ENCODE peak calls at places on chromosomes 2 and 18, in seven cellular contexts. J is A549, H is RWPE1, V is AG09309, U is neural crest cell, P is B cell, M is heart right ventricle. A is an unnamed sample.

GRCh38 chr18:47780011-47780725 is 150.3 kb downstream of the SMAD2 start:
- DNase-seq in V (no peak), J (no peak), M (no peak), U (no peak), P (no peak), H (no peak), A (no peak)

GRCh38 chr2:196230051-196230450 is 58.7 kb upstream of the STK17B start:
- DNase-seq in H (no peak), V (no peak), P (no peak), M (no peak), J (no peak), U (no peak), A (no peak)

GRCh38 chr2:159712929-159713575 is 746 bp downstream of the MARCHF7 start:
- DNase-seq in J (peak; percentile 23), U (no peak), V (no peak), M (no peak), P (no peak), H (no peak), A (no peak)

GRCh38 chr18:28684746-28685145 is 507.8 kb upstream of the CDH2 start:
- DNase-seq in J (no peak), V (peak; percentile 32), P (no peak), M (no peak), H (no peak), U (no peak), A (no peak)

GRCh38 chr2:216163518-216163917 is 54.4 kb downstream of the XRCC5 start:
- DNase-seq in U (no peak), M (peak; percentile 38), H (no peak), V (no peak), P (no peak), J (no peak), A (no peak)

GRCh38 chr18:45861926-45862325 is 36.5 kb downstream of the SIGLEC15 start:
- DNase-seq in J (no peak), V (no peak), H (no peak), U (no peak), M (no peak), P (no peak), A (no peak)

GRCh38 chr2:10257500-10258147 is 45.1 kb upstream of the HPCAL1 start:
- DNase-seq in U (no peak), P (no peak), J (no peak), M (no peak), V (no peak), H (no peak), A (no peak)

GRCh38 chr2:236776695-236777251 is 207.1 kb downstream of the ACKR3 start:
- DNase-seq in P (no peak), M (peak; percentile 34), U (no peak), J (peak; percentile 85), H (peak; percentile 46), V (peak; percentile 62), A (no peak)

GRCh38 chr18:27491772-27492171 is 306.7 kb upstream of the CHST9 start:
- DNase-seq in V (no peak), H (no peak), J (no peak), P (no peak), U (no peak), M (no peak), A (no peak)

GRCh38 chr2:149365826-149366583 is 35.6 kb downstream of the LYPD6 start:
- DNase-seq in P (no peak), V (no peak), J (no peak), H (peak; percentile 33), M (no peak), U (no peak), A (no peak)

GRCh38 chr2:196244966-196245365 is 73.6 kb upstream of the STK17B start:
- DNase-seq in V (no peak), H (no peak), M (no peak), P (no peak), J (no peak), U (no peak), A (no peak)

GRCh38 chr2:218726004-218726574 is 15.5 kb downstream of the TTLL4 start:
- DNase-seq in J (no peak), P (no peak), M (no peak), V (no peak), U (no peak), H (no peak), A (no peak)

GRCh38 chr2:231228223-231228622 is 29.8 kb downstream of the ARMC9 start:
- DNase-seq in P (peak; percentile 26), H (no peak), U (no peak), V (no peak), M (no peak), J (no peak), A (peak; percentile 70)

GRCh38 chr2:156399950-156400703 is 36.1 kb upstream of the GPD2 start:
- DNase-seq in U (no peak), J (peak; percentile 92), P (peak; percentile 64), H (peak; percentile 85), M (peak; percentile 71), V (peak; percentile 43), A (peak; percentile 55)

GRCh38 chr2:148909114-148909513 is 34.1 kb downstream of the KIF5C start:
- DNase-seq in P (no peak), M (no peak), J (no peak), U (no peak), H (no peak), V (no peak), A (no peak)

GRCh38 chr18:56789004-56789888 is 138.1 kb downstream of the WDR7 start:
- DNase-seq in H (peak; percentile 3), V (no peak), M (peak; percentile 70), P (no peak), U (no peak), J (peak; percentile 36), A (peak; percentile 18)

GRCh38 chr2:172473167-172473566 is 45.8 kb downstream of the ITGA6 start:
- DNase-seq in J (no peak), V (no peak), P (no peak), M (no peak), U (no peak), H (no peak), A (no peak)

GRCh38 chr2:172481507-172482262 is 54.3 kb downstream of the ITGA6 start:
- DNase-seq in J (no peak), U (no peak), P (no peak), M (no peak), H (no peak), V (no peak), A (no peak)

GRCh38 chr2:172480301-172481218 is 53.2 kb downstream of the ITGA6 start:
- DNase-seq in M (peak; percentile 63), V (no peak), P (no peak), J (no peak), U (peak; percentile 55), H (no peak), A (no peak)

GRCh38 chr2:172472441-172473051 is 45.2 kb downstream of the ITGA6 start:
- DNase-seq in J (no peak), P (no peak), V (no peak), U (no peak), H (no peak), M (no peak), A (no peak)

DNA sequence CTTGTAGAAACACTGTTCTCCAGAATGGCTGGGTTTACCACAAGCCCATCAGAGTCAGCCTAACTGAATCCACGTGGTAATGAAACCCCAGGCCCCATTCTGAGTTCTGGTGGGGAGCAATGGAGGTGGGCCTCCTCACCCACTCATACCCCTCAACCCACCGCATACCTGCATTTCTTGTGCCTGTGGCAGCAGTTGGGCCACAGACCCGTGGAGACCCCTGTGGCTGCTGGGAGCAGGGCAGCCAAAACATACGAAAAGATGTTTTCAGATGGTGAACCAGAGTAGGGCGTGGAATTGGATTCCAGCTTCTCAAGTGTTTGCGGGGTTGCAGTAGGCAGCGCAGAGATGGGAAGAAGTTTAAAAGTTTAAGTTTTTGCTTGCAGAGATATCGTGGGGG is 51.0 kb downstream of the ITGA6 start:
- DNase-seq in P (no peak), M (no peak), V (no peak), J (no peak), U (no peak), H (no peak), A (no peak)
- TF ChIP-seq CTCF in P (no peak), M (no peak), V (no peak), J (no peak), U (no peak), H (no peak), A (no peak)

GRCh38 chr2:191023235-191023679 is 9.3 kb upstream of the STAT1 start:
- DNase-seq in U (no peak), J (no peak), H (no peak), M (no peak), P (no peak), V (no peak), A (no peak)

GRCh38 chr2:191018048-191018447 is 4.1 kb upstream of the STAT1 start:
- DNase-seq in J (no peak), H (no peak), P (no peak), V (no peak), U (no peak), M (no peak), A (no peak)

GRCh38 chr2:191020221-191020741 is 6.3 kb upstream of the STAT1 start:
- DNase-seq in M (peak; percentile 93), V (peak; percentile 88), H (peak; percentile 96), U (peak; percentile 88), J (peak; percentile 96), P (peak; percentile 90), A (peak; percentile 93)

GRCh38 chr2:191018663-191019119 is 4.7 kb upstream of the STAT1 start:
- DNase-seq in V (no peak), U (no peak), M (no peak), J (no peak), H (no peak), P (no peak), A (no peak)

GRCh38 chr2:191020742-191021381 is 6.9 kb upstream of the STAT1 start:
- DNase-seq in P (no peak), V (peak; percentile 82), H (peak; percentile 75), M (peak; percentile 20), U (no peak), J (peak; percentile 67), A (peak; percentile 25)
- TF ChIP-seq CTCF in P (no peak), V (no peak), H (no peak), M (no peak), U (no peak), J (no peak), A (no peak)

DNA sequence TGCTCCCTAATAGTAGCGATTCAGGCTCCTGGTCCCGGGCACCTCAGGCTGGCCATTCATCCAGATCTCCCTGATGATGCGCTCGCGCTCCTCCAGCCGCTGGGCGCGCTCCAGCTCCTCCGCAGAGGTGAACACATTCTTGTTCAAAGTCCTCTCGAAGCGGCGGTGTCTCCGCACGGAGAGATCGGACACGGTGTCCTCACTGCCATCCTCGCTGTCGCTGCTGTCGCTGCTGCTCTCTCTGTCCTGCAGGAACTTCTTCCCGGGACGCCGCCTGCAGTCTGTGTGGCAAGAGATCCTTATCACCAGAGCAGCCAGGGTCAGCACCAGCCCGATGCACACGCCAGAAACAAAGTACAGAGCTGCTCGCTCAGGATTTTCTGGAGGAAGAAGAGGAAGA is 67.5 kb downstream of the EVA1A start:
- DNase-seq in P (no peak), M (no peak), U (no peak), H (no peak), J (no peak), V (no peak), A (no peak)
- TF ChIP-seq CTCF in P (no peak), M (no peak), U (no peak), H (no peak), J (no peak), V (no peak), A (no peak)

DNA sequence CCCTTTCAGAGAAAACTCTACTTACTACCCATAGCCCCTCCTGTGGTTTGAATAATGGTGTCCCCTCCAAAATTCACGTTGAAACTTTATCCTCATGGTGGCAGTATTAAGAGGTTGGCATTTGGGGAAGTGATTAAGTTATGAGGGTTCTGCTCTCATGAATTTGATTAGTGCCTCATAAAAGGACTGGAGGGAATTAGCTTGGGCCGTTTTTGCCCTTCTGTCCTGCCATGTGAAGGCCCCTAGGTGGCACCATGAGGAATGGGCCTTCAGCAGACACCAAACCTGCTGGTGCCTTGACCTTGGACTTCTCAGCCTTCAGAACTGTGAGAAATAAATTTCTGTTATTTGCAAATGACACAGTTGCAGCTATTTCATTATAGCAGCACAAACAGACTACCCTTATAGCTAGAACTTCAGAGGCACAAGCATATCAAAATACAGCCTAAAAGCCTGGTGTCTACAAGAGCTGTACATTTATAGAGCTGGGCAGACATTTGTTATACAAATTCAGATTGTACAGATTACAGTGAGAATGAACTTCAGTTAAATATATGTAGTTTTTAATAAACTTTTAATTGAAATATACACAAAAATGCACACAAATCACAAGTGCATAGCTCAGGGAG is 2.6 kb upstream of the PTPN2 start:
- DNase-seq in J (peak; percentile 56), M (no peak), P (no peak), H (no peak), U (no peak), V (no peak), A (no peak)
- TF ChIP-seq CTCF in J (peak; percentile 38), M (peak; percentile 38), P (peak; percentile 44), H (peak; percentile 16), U (peak; percentile 41), V (peak; percentile 50), A (peak; percentile 35)